ENCODE peak calls at places on chromosomes 4 and X, in seven cellular contexts. S is H1, D is SK-N-SH, K is GM12878, Y is HCT116, O is HepG2, C is K562. H is an unnamed sample.

GRCh38 chr4:80263541-80264351 is 2.7 kb upstream of the FGF5 start:
- DNase-seq in S (peak; percentile 66), D (no peak), K (no peak), Y (no peak), O (no peak), C (no peak), H (no peak)

GRCh38 chr4:109155112-109155511 is 147.3 kb downstream of the COL25A1 start:
- DNase-seq in S (no peak), D (no peak), K (no peak), Y (no peak), O (no peak), C (no peak), H (no peak)

GRCh38 chrX:17792842-17793241 is 55.5 kb downstream of the SCML1 start:
- DNase-seq in S (no peak), D (no peak), K (no peak), Y (no peak), O (no peak), C (no peak), H (no peak)

GRCh38 chr4:172134536-172134935 is 321.3 kb downstream of the GALNTL6 start:
- DNase-seq in S (no peak), D (no peak), K (no peak), Y (no peak), O (no peak), C (no peak), H (no peak)

GRCh38 chrX:123876177-123876576 is 16.3 kb downstream of the XIAP start:
- DNase-seq in S (no peak), D (no peak), K (no peak), Y (no peak), O (no peak), C (no peak), H (no peak)

GRCh38 chr4:151359576-151359975 is 34.2 kb upstream of the SH3D19 start:
- DNase-seq in S (no peak), D (peak; percentile 41), K (no peak), Y (no peak), O (no peak), C (no peak), H (no peak)

GRCh38 chrX:67544281-67544680 is 460 bp downstream of the AR start:
- DNase-seq in S (no peak), D (peak; percentile 11), K (no peak), Y (no peak), O (no peak), C (no peak), H (no peak)

GRCh38 chrX:96407043-96407442 is 277.6 kb upstream of the DIAPH2 start:
- DNase-seq in S (no peak), D (no peak), K (no peak), Y (no peak), O (peak; percentile 45), C (no peak), H (no peak)

GRCh38 chr4:163590609-163591264 is 96.2 kb downstream of the TMA16 start:
- DNase-seq in S (no peak), D (no peak), K (no peak), Y (no peak), O (no peak), C (no peak), H (no peak)

GRCh38 chr4:125735107-125735506 is 420.4 kb downstream of the FAT4 start:
- DNase-seq in S (no peak), D (peak; percentile 15), K (no peak), Y (no peak), O (peak; percentile 33), C (no peak), H (no peak)

GRCh38 chr4:118356731-118357130 is 3.9 kb upstream of the PRSS12 start:
- DNase-seq in S (no peak), D (no peak), K (no peak), Y (no peak), O (no peak), C (no peak), H (no peak)

GRCh38 chrX:9829308-9830267 is 43.4 kb downstream of the SHROOM2 start:
- DNase-seq in S (no peak), D (no peak), K (peak; percentile 47), Y (peak; percentile 65), O (no peak), C (no peak), H (no peak)

GRCh38 chrX:79270401-79270800 is 96.7 kb downstream of the ITM2A start:
- DNase-seq in S (peak; percentile 43), D (no peak), K (peak; percentile 63), Y (no peak), O (no peak), C (no peak), H (peak; percentile 4)

GRCh38 chr4:160510925-160511324 is 1408.0 kb downstream of the RAPGEF2 start:
- DNase-seq in S (no peak), D (no peak), K (no peak), Y (no peak), O (no peak), C (no peak), H (no peak)

GRCh38 chr4:37802068-37802666 is 24.3 kb upstream of the PGM2 start:
- DNase-seq in S (no peak), D (peak; percentile 63), K (no peak), Y (peak; percentile 86), O (peak; percentile 78), C (no peak), H (peak; percentile 48)

GRCh38 chrX:34483980-34484379 is 173.1 kb downstream of the TMEM47 start:
- DNase-seq in S (no peak), D (no peak), K (no peak), Y (no peak), O (no peak), C (no peak), H (no peak)
- H3K4me1 ChIP-seq in S (no peaks in the 10 kb centered on the region), D (no peaks in the 10 kb centered on the region), K (no peaks in the 10 kb centered on the region), Y (no peaks in the 10 kb centered on the region), O (no peaks in the 10 kb centered on the region), C (no peaks in the 10 kb centered on the region), H (no peaks in the 10 kb centered on the region)

GRCh38 chr4:184248216-184248615 is 30.5 kb upstream of the ENPP6 start:
- DNase-seq in S (no peak), D (no peak), K (no peak), Y (no peak), O (no peak), C (no peak), H (no peak)
- TF ChIP-seq SIN3A in S (no peak), D (no peak), K (no peak), Y (no peak), O (no peak), C (no peak), H (no peak)

GRCh38 chr4:53013873-53014272 is 151.8 kb downstream of the RASL11B start:
- DNase-seq in S (no peak), D (no peak), K (no peak), Y (no peak), O (no peak), C (no peak), H (no peak)

GRCh38 chr4:53015681-53016080 is 153.6 kb downstream of the RASL11B start:
- DNase-seq in S (no peak), D (peak; percentile 36), K (no peak), Y (peak; percentile 26), O (peak; percentile 66), C (no peak), H (no peak)

GRCh38 chr4:53014368-53014767 is 152.3 kb downstream of the RASL11B start:
- DNase-seq in S (no peak), D (no peak), K (no peak), Y (no peak), O (no peak), C (no peak), H (no peak)

GRCh38 chr4:53016099-53016498 is 154.0 kb downstream of the RASL11B start:
- DNase-seq in S (no peak), D (no peak), K (no peak), Y (no peak), O (no peak), C (no peak), H (no peak)

GRCh38 chr4:53014881-53015280 is 152.8 kb downstream of the RASL11B start:
- DNase-seq in S (no peak), D (no peak), K (no peak), Y (no peak), O (no peak), C (no peak), H (no peak)
- H3K4me1 ChIP-seq in S (no peaks in the 10 kb centered on the region), D (peaks cover 57% of the 10 kb centered on the region), K (peaks cover 14% of the 10 kb centered on the region), Y (no peaks in the 10 kb centered on the region), O (peaks cover 40% of the 10 kb centered on the region), C (peaks cover 5% of the 10 kb centered on the region), H (peaks cover 3% of the 10 kb centered on the region)

DNA sequence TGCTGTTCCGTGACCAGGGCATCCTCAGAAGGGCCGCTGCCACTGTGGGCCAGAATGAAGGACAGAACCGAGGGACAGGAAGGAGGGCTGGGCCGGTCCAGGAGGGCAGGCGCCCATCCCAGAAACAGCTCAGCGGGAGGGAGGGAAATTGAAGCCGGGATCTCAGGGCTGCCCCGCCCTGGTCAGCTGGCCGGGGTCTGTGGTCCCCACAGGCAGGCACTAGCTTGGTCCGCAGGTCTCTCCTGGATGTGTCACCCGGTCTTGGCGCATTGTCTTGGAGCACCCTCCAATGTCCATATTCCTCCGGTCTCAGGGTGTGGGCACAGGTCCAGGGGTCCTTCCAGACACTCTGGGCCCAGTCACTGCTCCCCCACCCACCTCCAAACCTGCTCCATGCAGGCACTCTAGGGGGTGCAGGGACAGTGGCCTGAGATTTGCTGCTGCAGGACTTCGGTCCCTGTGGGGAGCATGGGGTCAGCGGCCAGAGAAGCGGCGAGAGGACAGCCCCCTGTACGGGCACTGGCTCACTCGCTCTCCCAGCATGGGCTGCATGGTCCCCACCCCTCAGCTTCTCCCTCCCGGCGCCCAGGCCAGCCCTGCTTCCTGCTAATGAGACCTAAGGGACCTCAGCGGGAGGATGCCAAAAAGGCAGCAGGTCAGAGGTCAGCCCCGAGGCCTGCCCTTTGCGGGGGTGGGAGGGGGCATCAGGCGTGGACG is 23.9 kb upstream of the MXD4 start:
- DNase-seq in S (no peak), D (no peak), K (no peak), Y (no peak), O (no peak), C (no peak), H (no peak)
- TF ChIP-seq SIN3A in S (no peak), D (no peak), K (no peak), Y (no peak), O (no peak), C (no peak), H (no peak)

H was measured in Panc1.